ENCODE peak calls at places on chromosome 14, in four cellular contexts. T is HEK293T, B is cardiac muscle cell, N is body of pancreas. K is an unnamed sample.

GRCh38 chr14:29810657-29811056 is 117.0 kb downstream of the PRKD1 start:
- DNase-seq in T (no peak), B (peak; percentile 47), N (peak; percentile 21), K (no peak)

GRCh38 chr14:87108726-87109125 is 884.3 kb downstream of the GALC start:
- DNase-seq in T (no peak), B (peak; percentile 38), N (no peak), K (no peak)

GRCh38 chr14:75905505-75905904 is 76.3 kb downstream of the TGFB3 start:
- DNase-seq in T (no peak), B (peak; percentile 80), N (peak; percentile 58), K (peak; percentile 42)

GRCh38 chr14:99822166-99822527 is 28.9 kb downstream of the EML1 start:
- DNase-seq in T (no peak), B (no peak), N (no peak), K (no peak)

GRCh38 chr14:22500525-22500924 is 88.5 kb downstream of the DAD1 start:
- DNase-seq in T (no peak), B (no peak), N (no peak), K (no peak)

GRCh38 chr14:88682495-88683114 is 110.1 kb downstream of the EML5 start:
- DNase-seq in T (no peak), B (no peak), N (no peak), K (no peak)

GRCh38 chr14:61498303-61498702 is 176.9 kb downstream of the PRKCH start:
- DNase-seq in T (no peak), B (peak; percentile 71), N (no peak), K (no peak)

GRCh38 chr14:89237923-89238529 is 179.0 kb downstream of the FOXN3 start:
- DNase-seq in T (peak; percentile 13), B (peak; percentile 41), N (no peak), K (no peak)

GRCh38 chr14:99041820-99042174 is 230.2 kb downstream of the BCL11B start:
- DNase-seq in T (no peak), B (no peak), N (no peak), K (no peak)

GRCh38 chr14:94673781-94674231 is 61.6 kb downstream of the SERPINA3 start:
- DNase-seq in T (no peak), B (peak; percentile 44), N (no peak), K (no peak)

GRCh38 chr14:81337073-81337472 is 63.1 kb downstream of the STON2 start:
- DNase-seq in T (no peak), B (no peak), N (no peak), K (no peak)

GRCh38 chr14:29741909-29742401 is 185.7 kb downstream of the PRKD1 start:
- DNase-seq in T (no peak), B (peak; percentile 81), N (peak; percentile 20), K (no peak)

GRCh38 chr14:106210650-106211049 is 684.3 kb downstream of the TMEM121 start:
- DNase-seq in T (no peak), B (no peak), N (no peak), K (no peak)

GRCh38 chr14:51431741-51432140 is 191.7 kb downstream of the TMX1 start:
- DNase-seq in T (no peak), B (no peak), N (no peak), K (no peak)